ENCODE peak calls at places on chromosomes 5 and 9, in four cellular contexts. One of them, this sample, is unnamed.

GRCh38 chr5:138159666-138160065 is 18.8 kb downstream of the BRD8 start:
- DNase-seq in head of caudate nucleus: no peak
- DNase-seq in anterior cingulate cortex: no peak
- DNase-seq in iris pigment epithelial cell: no peak
- DNase-seq in this sample: no peak

GRCh38 chr5:91491229-91491628 is 108.1 kb upstream of the ARRDC3 start:
- DNase-seq in iris pigment epithelial cell: no peak
- DNase-seq in head of caudate nucleus: no peak
- DNase-seq in anterior cingulate cortex: no peak
- DNase-seq in this sample: no peak

GRCh38 chr9:77163889-77164288 is 13.4 kb upstream of the VPS13A start:
- DNase-seq in anterior cingulate cortex: no peak
- DNase-seq in head of caudate nucleus: no peak
- DNase-seq in iris pigment epithelial cell: peak
- DNase-seq in this sample: no peak

GRCh38 chr5:158434749-158435148 is 575.8 kb upstream of the CLINT1 start:
- DNase-seq in head of caudate nucleus: no peak
- DNase-seq in anterior cingulate cortex: no peak
- DNase-seq in iris pigment epithelial cell: no peak
- DNase-seq in this sample: no peak

GRCh38 chr5:50874277-50874984 is 208.0 kb downstream of the PARP8 start:
- DNase-seq in iris pigment epithelial cell: no peak
- DNase-seq in head of caudate nucleus: no peak
- DNase-seq in anterior cingulate cortex: no peak
- DNase-seq in this sample: no peak

GRCh38 chr9:138009456-138010273 is 132.1 kb downstream of the CACNA1B start:
- DNase-seq in head of caudate nucleus: no peak
- DNase-seq in iris pigment epithelial cell: no peak
- DNase-seq in anterior cingulate cortex: no peak
- DNase-seq in this sample: no peak

GRCh38 chr9:81549500-81550206 is 139.7 kb downstream of the TLE1 start:
- DNase-seq in iris pigment epithelial cell: no peak
- DNase-seq in anterior cingulate cortex: no peak
- DNase-seq in head of caudate nucleus: no peak
- DNase-seq in this sample: no peak

GRCh38 chr5:54959673-54960418 is 25.5 kb downstream of the ESM1 start:
- DNase-seq in anterior cingulate cortex: no peak
- DNase-seq in head of caudate nucleus: no peak
- DNase-seq in iris pigment epithelial cell: peak
- DNase-seq in this sample: no peak

GRCh38 chr5:74934949-74935751 is 69.0 kb upstream of the FAM169A start:
- DNase-seq in head of caudate nucleus: peak
- DNase-seq in anterior cingulate cortex: no peak
- DNase-seq in iris pigment epithelial cell: peak
- DNase-seq in this sample: peak

GRCh38 chr5:9573796-9574195 is 27.9 kb upstream of the SEMA5A start:
- DNase-seq in head of caudate nucleus: no peak
- DNase-seq in iris pigment epithelial cell: no peak
- DNase-seq in anterior cingulate cortex: no peak
- DNase-seq in this sample: no peak

GRCh38 chr5:90940227-90940995 is 381.8 kb downstream of the ADGRV1 start:
- DNase-seq in head of caudate nucleus: peak
- DNase-seq in anterior cingulate cortex: no peak
- DNase-seq in iris pigment epithelial cell: peak
- DNase-seq in this sample: peak

GRCh38 chr9:92483896-92484545 is 1.7 kb upstream of the ASPN start:
- DNase-seq in head of caudate nucleus: no peak
- DNase-seq in anterior cingulate cortex: no peak
- DNase-seq in iris pigment epithelial cell: peak
- DNase-seq in this sample: no peak

GRCh38 chr9:79800578-79800977 is 228.8 kb downstream of the TLE4 start:
- DNase-seq in iris pigment epithelial cell: peak
- DNase-seq in anterior cingulate cortex: no peak
- DNase-seq in head of caudate nucleus: no peak
- DNase-seq in this sample: no peak

GRCh38 chr9:105662184-105663104 is at the start of gene TAL2:
- DNase-seq in iris pigment epithelial cell: no peak
- DNase-seq in head of caudate nucleus: no peak
- DNase-seq in anterior cingulate cortex: no peak
- DNase-seq in this sample: no peak

GRCh38 chr9:111362526-111362925 is 32.5 kb upstream of the OR2K2 start:
- DNase-seq in iris pigment epithelial cell: no peak
- DNase-seq in anterior cingulate cortex: no peak
- DNase-seq in head of caudate nucleus: no peak
- DNase-seq in this sample: no peak

GRCh38 chr9:135245482-135246247 is 158.2 kb downstream of the OLFM1 start:
- DNase-seq in head of caudate nucleus: no peak
- DNase-seq in anterior cingulate cortex: no peak
- DNase-seq in iris pigment epithelial cell: no peak
- DNase-seq in this sample: no peak

GRCh38 chr5:150656191-150657132 is 4.6 kb upstream of the MYOZ3 start:
- DNase-seq in iris pigment epithelial cell: no peak
- DNase-seq in head of caudate nucleus: peak
- DNase-seq in anterior cingulate cortex: no peak
- DNase-seq in this sample: no peak

GRCh38 chr9:14301582-14301981 is 12.4 kb downstream of the NFIB start:
- DNase-seq in anterior cingulate cortex: no peak
- DNase-seq in head of caudate nucleus: no peak
- DNase-seq in iris pigment epithelial cell: no peak
- DNase-seq in this sample: no peak

GRCh38 chr9:137234055-137234697 is 3.5 kb downstream of the SLC34A3 start:
- DNase-seq in anterior cingulate cortex: no peak
- DNase-seq in iris pigment epithelial cell: no peak
- DNase-seq in head of caudate nucleus: no peak
- DNase-seq in this sample: no peak

GRCh38 chr5:38871211-38871610 is 25.4 kb downstream of the OSMR start:
- DNase-seq in iris pigment epithelial cell: no peak
- DNase-seq in head of caudate nucleus: no peak
- DNase-seq in anterior cingulate cortex: no peak
- DNase-seq in this sample: no peak

GRCh38 chr9:95570150-95570549 is 53.4 kb upstream of the PTCH1 start:
- DNase-seq in anterior cingulate cortex: no peak
- DNase-seq in iris pigment epithelial cell: peak
- DNase-seq in head of caudate nucleus: no peak
- DNase-seq in this sample: no peak

GRCh38 chr5:175867587-175868347 is 3.6 kb upstream of the CPLX2 start:
- DNase-seq in anterior cingulate cortex: no peak
- DNase-seq in head of caudate nucleus: peak
- DNase-seq in iris pigment epithelial cell: peak
- DNase-seq in this sample: peak

GRCh38 chr9:125784286-125785049 is 37.3 kb downstream of the PBX3 start:
- DNase-seq in anterior cingulate cortex: no peak
- DNase-seq in head of caudate nucleus: no peak
- DNase-seq in iris pigment epithelial cell: peak
- DNase-seq in this sample: peak

GRCh38 chr9:133278161-133279131 is 3.4 kb upstream of the ABO start:
- DNase-seq in iris pigment epithelial cell: no peak
- DNase-seq in head of caudate nucleus: no peak
- DNase-seq in anterior cingulate cortex: no peak
- DNase-seq in this sample: no peak

GRCh38 chr5:119220576-119221197 is 135.1 kb upstream of the TNFAIP8 start:
- DNase-seq in anterior cingulate cortex: no peak
- DNase-seq in head of caudate nucleus: no peak
- DNase-seq in iris pigment epithelial cell: peak
- DNase-seq in this sample: no peak

GRCh38 chr5:136032564-136032963 is 3.8 kb downstream of the TGFBI start:
- DNase-seq in anterior cingulate cortex: no peak
- DNase-seq in iris pigment epithelial cell: peak
- DNase-seq in head of caudate nucleus: no peak
- DNase-seq in this sample: peak

GRCh38 chr9:136082496-136083361 is 12.4 kb downstream of the NACC2 start:
- DNase-seq in anterior cingulate cortex: no peak
- DNase-seq in head of caudate nucleus: no peak
- DNase-seq in iris pigment epithelial cell: no peak
- DNase-seq in this sample: no peak

GRCh38 chr5:55535199-55535905 is 588 bp upstream of the PLPP1 start:
- DNase-seq in anterior cingulate cortex: no peak
- DNase-seq in head of caudate nucleus: peak
- DNase-seq in iris pigment epithelial cell: no peak
- DNase-seq in this sample: no peak

GRCh38 chr5:148559461-148559860 is 94.9 kb downstream of the HTR4 start:
- DNase-seq in head of caudate nucleus: peak
- DNase-seq in iris pigment epithelial cell: no peak
- DNase-seq in anterior cingulate cortex: no peak
- DNase-seq in this sample: no peak

GRCh38 chr5:36605241-36605640 is 1.2 kb upstream of the SLC1A3 start:
- DNase-seq in head of caudate nucleus: no peak
- DNase-seq in anterior cingulate cortex: no peak
- DNase-seq in iris pigment epithelial cell: no peak
- DNase-seq in this sample: no peak

This sample was measured in H4.